ENCODE peak calls at places on chromosome 4, in six cellular contexts. R, W, K, A, H and X are unnamed samples.

GRCh38 chr4:114146947-114147618 is 167.6 kb upstream of the ARSJ start:
- DNase-seq in K (no peak), A (no peak), W (no peak), H (no peak), R (no peak), X (peak; percentile 86)

GRCh38 chr4:1602621-1603412 is 81.3 kb downstream of the FAM53A start:
- DNase-seq in K (no peak), R (no peak), H (no peak), A (no peak), W (no peak), X (no peak)

GRCh38 chr4:106256190-106256589 is 59.8 kb downstream of the TBCK start:
- DNase-seq in A (no peak), K (no peak), R (no peak), H (no peak), W (no peak), X (no peak)

GRCh38 chr4:40254961-40255721 is 58.3 kb downstream of the RHOH start:
- DNase-seq in R (peak; percentile 76), A (peak; percentile 71), W (no peak), H (no peak), K (peak; percentile 9), X (peak; percentile 47)

GRCh38 chr4:139761461-139761860 is 95.8 kb downstream of the MGST2 start:
- DNase-seq in R (peak; percentile 31), A (no peak), W (peak; percentile 37), H (no peak), K (peak; percentile 82), X (peak; percentile 67)

GRCh38 chr4:6262847-6263487 is 6.7 kb upstream of the WFS1 start:
- DNase-seq in R (no peak), W (no peak), A (no peak), K (no peak), H (no peak), X (no peak)

GRCh38 chr4:128871948-128872347 is 62.4 kb downstream of the JADE1 start:
- DNase-seq in A (no peak), W (peak; percentile 10), H (no peak), K (no peak), R (peak; percentile 61), X (no peak)

GRCh38 chr4:5751918-5752802 is 41.2 kb downstream of the EVC start:
- DNase-seq in A (peak; percentile 59), W (no peak), R (no peak), K (no peak), H (no peak), X (no peak)

GRCh38 chr4:176840166-176840565 is 47.4 kb upstream of the VEGFC start:
- DNase-seq in W (no peak), K (no peak), H (no peak), R (no peak), A (no peak), X (peak; percentile 6)

GRCh38 chr4:154314248-154314647 is 177.4 kb downstream of the DCHS2 start:
- DNase-seq in W (peak; percentile 5), H (no peak), K (peak; percentile 13), A (no peak), R (peak; percentile 13), X (no peak)

GRCh38 chr4:151917145-151917775 is 156.5 kb upstream of the GATB start:
- DNase-seq in W (no peak), K (no peak), R (no peak), A (no peak), H (no peak), X (no peak)

GRCh38 chr4:70844180-70844579 is 4.5 kb upstream of the GRSF1 start:
- DNase-seq in R (no peak), K (no peak), H (peak; percentile 45), W (peak; percentile 18), A (no peak), X (no peak)

GRCh38 chr4:158190736-158191135 is 17.9 kb upstream of the GASK1B start:
- DNase-seq in R (no peak), H (no peak), A (no peak), W (no peak), K (no peak), X (no peak)

GRCh38 chr4:56977321-56978012 is at the start of gene NOA1:
- DNase-seq in K (peak; percentile 98), R (peak; percentile 98), W (peak; percentile 99), H (peak; percentile 99), A (peak; percentile 100), X (peak; percentile 99)
- TF ChIP-seq POLR2A in K (peak; percentile 98), R (peak; percentile 82), W (peak; percentile 97), H (peak; percentile 88), A (peak; percentile 76), X (peak; percentile 78)

DNA sequence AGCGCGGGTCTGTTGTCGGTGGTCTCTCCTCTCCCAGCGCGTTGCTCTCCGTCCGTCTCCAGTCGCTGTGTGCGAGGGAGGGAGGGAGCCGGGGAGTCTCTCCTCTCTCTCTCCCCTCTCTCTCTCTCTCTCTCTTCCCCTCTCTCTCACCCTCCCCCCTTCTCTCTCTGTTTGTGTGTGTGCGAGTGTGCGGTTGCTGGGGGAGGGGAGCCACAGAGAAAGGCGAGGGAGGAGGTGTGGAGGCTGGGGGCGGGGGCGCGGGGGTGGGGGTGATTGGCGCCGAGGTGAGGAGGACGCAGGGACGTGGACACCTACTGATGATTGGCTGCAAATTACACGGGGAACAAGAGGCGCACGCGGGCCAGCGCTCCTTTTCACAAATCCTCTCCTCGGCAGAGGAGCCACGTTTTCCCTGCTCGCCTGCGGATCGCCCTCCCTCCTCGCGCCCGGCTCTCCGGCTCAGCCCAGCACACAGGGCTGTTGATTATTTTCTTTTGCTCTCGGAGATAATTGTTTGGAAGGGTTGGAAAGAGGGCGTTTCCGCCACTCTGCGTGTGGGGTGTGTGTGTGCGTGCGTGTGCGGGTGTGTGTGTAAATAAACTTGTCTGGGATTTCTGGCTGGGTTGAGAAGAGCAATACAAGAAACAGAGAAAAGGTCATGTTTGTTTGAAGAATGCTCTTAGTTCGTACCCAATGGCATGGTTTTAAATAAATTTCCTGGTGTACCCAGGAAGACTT is at the start of gene CXXC4:
- DNase-seq in A (peak; percentile 16), H (no peak), R (peak; percentile 75), W (peak; percentile 50), K (peak; percentile 10), X (peak; percentile 25)
- H3K4me3 ChIP-seq in A (peak within 1 kb of the TSS; percentile 58), H (peak within 1 kb of the TSS; percentile 84), R (peak within 1 kb of the TSS; percentile 57), W (peak within 1 kb of the TSS; percentile 28), K (peak within 1 kb of the TSS; percentile 49), X (no peak within 1 kb of the TSS)

GRCh38 chr4:82865592-82865991 is 25.4 kb downstream of the SEC31A start:
- DNase-seq in A (peak; percentile 90), W (no peak), H (no peak), R (peak; percentile 49), K (peak; percentile 27), X (peak; percentile 79)
- TF ChIP-seq MYC in A (no peak), W (no peak), H (no peak), R (no peak), K (no peak), X (no peak)

GRCh38 chr4:73068496-73069337 is 799 bp downstream of the COX18 start:
- DNase-seq in R (peak; percentile 25), K (peak; percentile 32), W (peak; percentile 62), A (peak; percentile 78), H (peak; percentile 17), X (peak; percentile 64)
- TF ChIP-seq POLR2A in R (no peak), K (no peak), W (no peak), A (no peak), H (no peak), X (no peak)